ENCODE peak calls at places on chromosomes 2 and 18, in ten cellular contexts. O is occipital lobe; S is hippocampal formation; N is fibroblast of the conjunctiva; A is bronchial epithelial cell; J is tibial nerve; E is hepatic stellate cell; W is nucleus accumbens; R is stimulated activated CD8-positive, alpha-beta memory T cell treated with anti-CD3 and anti-CD28 coated beads, Interleukin-15, amount 100 ng/mL, for 1 hour; X is aorta. U is an unnamed sample.

GRCh38 chr2:49619804-49620203 is 465.5 kb upstream of the FSHR start:
- DNase-seq in O (no peak), S (no peak), N (no peak), A (peak), J (no peak), E (no peak), W (no peak), R (no peak), X (no peak), U (peak)

GRCh38 chr2:165539985-165540384 is 70.5 kb downstream of the CSRNP3 start:
- DNase-seq in O (no peak), S (no peak), N (no peak), A (no peak), J (no peak), E (no peak), W (no peak), R (no peak), X (no peak), U (no peak)

GRCh38 chr2:231413921-231414476 is 18.5 kb downstream of the B3GNT7 start:
- DNase-seq in O (no peak), S (no peak), N (no peak), A (no peak), J (no peak), E (no peak), W (no peak), R (no peak), X (no peak), U (no peak)

GRCh38 chr2:108417254-108417653 is 31.8 kb upstream of the GCC2 start:
- DNase-seq in O (no peak), S (no peak), N (no peak), A (peak), J (no peak), E (no peak), W (no peak), R (no peak), X (no peak), U (peak)

GRCh38 chr2:170843656-170844055 is 27.0 kb downstream of the GAD1 start:
- DNase-seq in O (no peak), S (no peak), N (no peak), A (peak), J (no peak), E (no peak), W (no peak), R (no peak), X (no peak), U (no peak)

GRCh38 chr2:152298754-152299153 is 36.2 kb upstream of the FMNL2 start:
- DNase-seq in O (no peak), S (no peak), N (no peak), A (peak), J (no peak), E (no peak), W (no peak), R (no peak), X (no peak), U (no peak)

GRCh38 chr2:185583058-185583816 is 155.4 kb upstream of the FSIP2 start:
- DNase-seq in O (no peak), S (no peak), N (no peak), A (peak), J (no peak), E (no peak), W (no peak), R (no peak), X (no peak), U (no peak)

GRCh38 chr2:181465686-181466375 is 8.6 kb downstream of the ITGA4 start:
- DNase-seq in O (no peak), S (no peak), N (peak), A (peak), J (no peak), E (no peak), W (no peak), R (no peak), X (no peak), U (peak)

GRCh38 chr2:105454801-105455485 is 56.1 kb upstream of the FHL2 start:
- DNase-seq in O (no peak), S (no peak), N (peak), A (peak), J (peak), E (peak), W (no peak), R (no peak), X (peak), U (no peak)

GRCh38 chr2:133760366-133760765 is 192.1 kb upstream of the NCKAP5 start:
- DNase-seq in O (no peak), S (no peak), N (no peak), A (no peak), J (no peak), E (no peak), W (no peak), R (no peak), X (no peak), U (no peak)

GRCh38 chr2:30612371-30612770 is 165.3 kb downstream of the LCLAT1 start:
- DNase-seq in O (no peak), S (no peak), N (no peak), A (no peak), J (no peak), E (no peak), W (no peak), R (no peak), X (no peak), U (peak)

GRCh38 chr18:26614374-26614773 is 66.0 kb upstream of the KCTD1 start:
- DNase-seq in O (no peak), S (no peak), N (no peak), A (no peak), J (no peak), E (no peak), W (no peak), R (no peak), X (no peak), U (no peak)

GRCh38 chr18:78418379-78418778 is 561.2 kb upstream of the SALL3 start:
- DNase-seq in O (no peak), S (no peak), N (no peak), A (no peak), J (no peak), E (no peak), W (no peak), R (no peak), X (no peak), U (no peak)

GRCh38 chr2:46818141-46818552 is 97.5 kb downstream of the MCFD2 start:
- DNase-seq in O (no peak), S (no peak), N (no peak), A (no peak), J (peak), E (no peak), W (no peak), R (no peak), X (peak), U (no peak)

GRCh38 chr2:28949190-28949589 is 31.9 kb upstream of the TOGARAM2 start:
- DNase-seq in O (no peak), S (no peak), N (no peak), A (no peak), J (no peak), E (no peak), W (no peak), R (no peak), X (no peak), U (no peak)

GRCh38 chr2:178910005-178910404 is 102.8 kb upstream of the TTN start:
- DNase-seq in O (no peak), S (no peak), N (no peak), A (peak), J (no peak), E (no peak), W (no peak), R (no peak), X (no peak), U (peak)

GRCh38 chr2:199452200-199452990 is 5.3 kb downstream of the SATB2 start:
- DNase-seq in O (no peak), S (no peak), N (no peak), A (no peak), J (no peak), E (no peak), W (no peak), R (no peak), X (no peak), U (peak)

GRCh38 chr2:85549826-85550225 is 10.9 kb downstream of the MAT2A start:
- DNase-seq in O (no peak), S (no peak), N (peak), A (peak), J (no peak), E (peak), W (no peak), R (no peak), X (no peak), U (peak)

GRCh38 chr18:68728301-68728700 is 13.4 kb upstream of the TMX3 start:
- DNase-seq in O (no peak), S (no peak), N (no peak), A (no peak), J (no peak), E (no peak), W (no peak), R (no peak), X (no peak), U (no peak)

GRCh38 chr2:205800804-205801203 is 118.5 kb downstream of the NRP2 start:
- DNase-seq in O (no peak), S (no peak), N (peak), A (peak), J (no peak), E (peak), W (no peak), R (no peak), X (no peak), U (no peak)

GRCh38 chr2:241052677-241053360 is 49.3 kb downstream of the MTERF4 start:
- DNase-seq in O (no peak), S (no peak), N (no peak), A (no peak), J (no peak), E (no peak), W (no peak), R (no peak), X (no peak), U (no peak)

GRCh38 chr18:54405290-54405689 is 47.6 kb downstream of the C18orf54 start:
- DNase-seq in O (no peak), S (no peak), N (no peak), A (no peak), J (no peak), E (no peak), W (no peak), R (no peak), X (no peak), U (no peak)

GRCh38 chr2:15864176-15864769 is 76.1 kb upstream of the MYCN start:
- DNase-seq in O (no peak), S (no peak), N (no peak), A (no peak), J (no peak), E (no peak), W (no peak), R (no peak), X (no peak), U (no peak)

GRCh38 chr2:181948227-181948626 is 37.4 kb upstream of the PPP1R1C start:
- DNase-seq in O (no peak), S (no peak), N (no peak), A (peak), J (no peak), E (no peak), W (no peak), R (no peak), X (no peak), U (no peak)

GRCh38 chr2:233844064-233844807 is 10.1 kb downstream of the HJURP start:
- DNase-seq in O (no peak), S (no peak), N (no peak), A (no peak), J (no peak), E (no peak), W (no peak), R (no peak), X (no peak), U (no peak)

GRCh38 chr2:140650825-140651224 is 1480.0 kb downstream of the LRP1B start:
- DNase-seq in O (no peak), S (no peak), N (peak), A (peak), J (no peak), E (no peak), W (no peak), R (no peak), X (no peak), U (no peak)

GRCh38 chr18:36412778-36413177 is 115.3 kb downstream of the FHOD3 start:
- DNase-seq in O (no peak), S (no peak), N (no peak), A (peak), J (no peak), E (no peak), W (no peak), R (no peak), X (no peak), U (peak)

GRCh38 chr2:232894746-232895145 is 24.7 kb downstream of the SNORC start:
- DNase-seq in O (no peak), S (no peak), N (no peak), A (no peak), J (no peak), E (no peak), W (no peak), R (no peak), X (no peak), U (no peak)

GRCh38 chr2:198314559-198315153 is 510.3 kb downstream of the PLCL1 start:
- DNase-seq in O (no peak), S (peak), N (peak), A (peak), J (peak), E (no peak), W (no peak), R (no peak), X (no peak), U (peak)

U was measured in NCI-H82.